ENCODE peak calls at places on chromosomes 5 and 9, in ten cellular contexts. One of them, this sample, is unnamed.

GRCh38 chr9:89419978-89420394 is 77.9 kb downstream of the SEMA4D start:
- DNase-seq in activated CD4-positive, alpha-beta T cell treated with anti-CD3 and anti-CD28 coated beads, Interleukin-2, amount 10 ng/mL, durations not matched to agents 7 days and 5 days: peak; percentile 42
- DNase-seq in esophagus squamous epithelium: no peak
- DNase-seq in mucosa of descending colon: no peak
- DNase-seq in stimulated activated CD4-positive, alpha-beta T cell treated with anti-CD3 and anti-CD28 coated beads, Interleukin-12 subunit alpha, Interleukin-12 subunit beta, amount 100 ng/mL, for 48 hours: no peak
- DNase-seq in GM19239: no peak
- DNase-seq in astrocyte of the spinal cord: no peak
- DNase-seq in activated T-helper 2 cell treated with anti-CD3 and anti-CD28 coated beads, Interferon-gamma antibody, Interleukin-2, Interleukin-4, amounts not matched to agents 10 μg/mL and 5 μg/mL and 100 μg/mL, durations not matched to agents 14 hours and 24 hours and 36 hours: peak; percentile 46
- DNase-seq in HL-60: no peak
- DNase-seq in WERI-Rb-1: no peak
- DNase-seq in this sample: no peak

GRCh38 chr9:17319822-17320221 is 185.0 kb downstream of the CNTLN start:
- DNase-seq in activated CD4-positive, alpha-beta T cell treated with anti-CD3 and anti-CD28 coated beads, Interleukin-2, amount 10 ng/mL, durations not matched to agents 7 days and 5 days: no peak
- DNase-seq in esophagus squamous epithelium: no peak
- DNase-seq in mucosa of descending colon: no peak
- DNase-seq in stimulated activated CD4-positive, alpha-beta T cell treated with anti-CD3 and anti-CD28 coated beads, Interleukin-12 subunit alpha, Interleukin-12 subunit beta, amount 100 ng/mL, for 48 hours: no peak
- DNase-seq in GM19239: no peak
- DNase-seq in astrocyte of the spinal cord: no peak
- DNase-seq in activated T-helper 2 cell treated with anti-CD3 and anti-CD28 coated beads, Interferon-gamma antibody, Interleukin-2, Interleukin-4, amounts not matched to agents 10 μg/mL and 5 μg/mL and 100 μg/mL, durations not matched to agents 14 hours and 24 hours and 36 hours: no peak
- DNase-seq in HL-60: no peak
- DNase-seq in WERI-Rb-1: no peak
- DNase-seq in this sample: no peak

GRCh38 chr5:18497089-18497488 is 862.8 kb downstream of the TAF11L14 start:
- DNase-seq in activated CD4-positive, alpha-beta T cell treated with anti-CD3 and anti-CD28 coated beads, Interleukin-2, amount 10 ng/mL, durations not matched to agents 7 days and 5 days: no peak
- DNase-seq in esophagus squamous epithelium: no peak
- DNase-seq in mucosa of descending colon: no peak
- DNase-seq in stimulated activated CD4-positive, alpha-beta T cell treated with anti-CD3 and anti-CD28 coated beads, Interleukin-12 subunit alpha, Interleukin-12 subunit beta, amount 100 ng/mL, for 48 hours: no peak
- DNase-seq in GM19239: no peak
- DNase-seq in astrocyte of the spinal cord: no peak
- DNase-seq in activated T-helper 2 cell treated with anti-CD3 and anti-CD28 coated beads, Interferon-gamma antibody, Interleukin-2, Interleukin-4, amounts not matched to agents 10 μg/mL and 5 μg/mL and 100 μg/mL, durations not matched to agents 14 hours and 24 hours and 36 hours: no peak
- DNase-seq in HL-60: no peak
- DNase-seq in WERI-Rb-1: no peak
- DNase-seq in this sample: no peak

GRCh38 chr9:80995759-80996158 is 693.6 kb downstream of the TLE1 start:
- DNase-seq in activated CD4-positive, alpha-beta T cell treated with anti-CD3 and anti-CD28 coated beads, Interleukin-2, amount 10 ng/mL, durations not matched to agents 7 days and 5 days: no peak
- DNase-seq in esophagus squamous epithelium: no peak
- DNase-seq in mucosa of descending colon: no peak
- DNase-seq in stimulated activated CD4-positive, alpha-beta T cell treated with anti-CD3 and anti-CD28 coated beads, Interleukin-12 subunit alpha, Interleukin-12 subunit beta, amount 100 ng/mL, for 48 hours: no peak
- DNase-seq in GM19239: no peak
- DNase-seq in astrocyte of the spinal cord: peak; percentile 36
- DNase-seq in activated T-helper 2 cell treated with anti-CD3 and anti-CD28 coated beads, Interferon-gamma antibody, Interleukin-2, Interleukin-4, amounts not matched to agents 10 μg/mL and 5 μg/mL and 100 μg/mL, durations not matched to agents 14 hours and 24 hours and 36 hours: no peak
- DNase-seq in HL-60: no peak
- DNase-seq in WERI-Rb-1: no peak
- DNase-seq in this sample: peak; percentile 90

GRCh38 chr9:8208465-8208864 is 408.9 kb upstream of the DMAC1 start:
- DNase-seq in activated CD4-positive, alpha-beta T cell treated with anti-CD3 and anti-CD28 coated beads, Interleukin-2, amount 10 ng/mL, durations not matched to agents 7 days and 5 days: no peak
- DNase-seq in esophagus squamous epithelium: no peak
- DNase-seq in mucosa of descending colon: no peak
- DNase-seq in stimulated activated CD4-positive, alpha-beta T cell treated with anti-CD3 and anti-CD28 coated beads, Interleukin-12 subunit alpha, Interleukin-12 subunit beta, amount 100 ng/mL, for 48 hours: no peak
- DNase-seq in GM19239: no peak
- DNase-seq in astrocyte of the spinal cord: peak; percentile 71
- DNase-seq in activated T-helper 2 cell treated with anti-CD3 and anti-CD28 coated beads, Interferon-gamma antibody, Interleukin-2, Interleukin-4, amounts not matched to agents 10 μg/mL and 5 μg/mL and 100 μg/mL, durations not matched to agents 14 hours and 24 hours and 36 hours: no peak
- DNase-seq in HL-60: no peak
- DNase-seq in WERI-Rb-1: no peak
- DNase-seq in this sample: no peak

GRCh38 chr5:175353876-175354275 is 90.1 kb downstream of the DRD1 start:
- DNase-seq in activated CD4-positive, alpha-beta T cell treated with anti-CD3 and anti-CD28 coated beads, Interleukin-2, amount 10 ng/mL, durations not matched to agents 7 days and 5 days: no peak
- DNase-seq in esophagus squamous epithelium: no peak
- DNase-seq in mucosa of descending colon: no peak
- DNase-seq in stimulated activated CD4-positive, alpha-beta T cell treated with anti-CD3 and anti-CD28 coated beads, Interleukin-12 subunit alpha, Interleukin-12 subunit beta, amount 100 ng/mL, for 48 hours: no peak
- DNase-seq in GM19239: no peak
- DNase-seq in astrocyte of the spinal cord: no peak
- DNase-seq in activated T-helper 2 cell treated with anti-CD3 and anti-CD28 coated beads, Interferon-gamma antibody, Interleukin-2, Interleukin-4, amounts not matched to agents 10 μg/mL and 5 μg/mL and 100 μg/mL, durations not matched to agents 14 hours and 24 hours and 36 hours: no peak
- DNase-seq in HL-60: no peak
- DNase-seq in WERI-Rb-1: no peak
- DNase-seq in this sample: no peak

GRCh38 chr9:35258665-35259474 is 97.1 kb downstream of the UNC13B start:
- DNase-seq in activated CD4-positive, alpha-beta T cell treated with anti-CD3 and anti-CD28 coated beads, Interleukin-2, amount 10 ng/mL, durations not matched to agents 7 days and 5 days: peak; percentile 62
- DNase-seq in esophagus squamous epithelium: no peak
- DNase-seq in mucosa of descending colon: peak; percentile 77
- DNase-seq in stimulated activated CD4-positive, alpha-beta T cell treated with anti-CD3 and anti-CD28 coated beads, Interleukin-12 subunit alpha, Interleukin-12 subunit beta, amount 100 ng/mL, for 48 hours: peak; percentile 31
- DNase-seq in GM19239: peak; percentile 14
- DNase-seq in astrocyte of the spinal cord: peak; percentile 82
- DNase-seq in activated T-helper 2 cell treated with anti-CD3 and anti-CD28 coated beads, Interferon-gamma antibody, Interleukin-2, Interleukin-4, amounts not matched to agents 10 μg/mL and 5 μg/mL and 100 μg/mL, durations not matched to agents 14 hours and 24 hours and 36 hours: peak; percentile 16
- DNase-seq in HL-60: no peak
- DNase-seq in WERI-Rb-1: peak; percentile 73
- DNase-seq in this sample: peak; percentile 77

GRCh38 chr5:33235824-33236223 is 204.9 kb upstream of the TARS1 start:
- DNase-seq in activated CD4-positive, alpha-beta T cell treated with anti-CD3 and anti-CD28 coated beads, Interleukin-2, amount 10 ng/mL, durations not matched to agents 7 days and 5 days: peak; percentile 10
- DNase-seq in esophagus squamous epithelium: no peak
- DNase-seq in mucosa of descending colon: no peak
- DNase-seq in stimulated activated CD4-positive, alpha-beta T cell treated with anti-CD3 and anti-CD28 coated beads, Interleukin-12 subunit alpha, Interleukin-12 subunit beta, amount 100 ng/mL, for 48 hours: peak; percentile 0
- DNase-seq in GM19239: no peak
- DNase-seq in astrocyte of the spinal cord: no peak
- DNase-seq in activated T-helper 2 cell treated with anti-CD3 and anti-CD28 coated beads, Interferon-gamma antibody, Interleukin-2, Interleukin-4, amounts not matched to agents 10 μg/mL and 5 μg/mL and 100 μg/mL, durations not matched to agents 14 hours and 24 hours and 36 hours: no peak
- DNase-seq in HL-60: no peak
- DNase-seq in WERI-Rb-1: no peak
- DNase-seq in this sample: no peak